ENCODE peak calls at places on chromosomes 16 and 17, in nine cellular contexts. G, I, U, X, Z, T, J, C and S are unnamed samples.

GRCh38 chr17:46894476-46895151 is 28.3 kb upstream of the GOSR2 start:
- DNase-seq in C (no peak), I (no peak), U (no peak), T (no peak), X (peak; percentile 45), G (no peak), J (no peak), Z (peak; percentile 39), S (no peak)

GRCh38 chr16:57621521-57622268 is 6.7 kb upstream of the ADGRG1 start:
- DNase-seq in G (peak; percentile 9), I (peak; percentile 46), X (no peak), U (no peak), T (no peak), Z (no peak), C (peak; percentile 74), J (no peak), S (no peak)

GRCh38 chr17:56699186-56699895 is 105.8 kb downstream of the NOG start:
- DNase-seq in U (peak; percentile 20), I (peak; percentile 58), G (peak; percentile 99), X (peak; percentile 80), Z (peak; percentile 88), J (peak; percentile 58), T (peak; percentile 32), C (peak; percentile 99), S (peak; percentile 11)

GRCh38 chr16:13070268-13070667 is 168.9 kb downstream of the SHISA9 start:
- DNase-seq in X (peak; percentile 98), G (no peak), T (no peak), J (no peak), I (no peak), C (peak; percentile 9), Z (peak; percentile 93), U (no peak), S (no peak)

GRCh38 chr16:88965411-88965810 is 11.6 kb downstream of the CBFA2T3 start:
- DNase-seq in I (peak; percentile 30), X (no peak), J (no peak), U (no peak), G (no peak), T (no peak), C (no peak), Z (no peak), S (no peak)

GRCh38 chr16:2912330-2913199 is 834 bp downstream of the FLYWCH1 start:
- DNase-seq in T (peak; percentile 33), C (peak; percentile 44), I (no peak), U (peak; percentile 41), J (no peak), G (peak; percentile 84), X (peak; percentile 56), Z (peak; percentile 58), S (peak; percentile 27)

GRCh38 chr17:19421926-19422325 is 10.9 kb downstream of the RNF112 start:
- DNase-seq in I (no peak), C (no peak), U (no peak), J (no peak), X (no peak), Z (no peak), G (no peak), T (no peak), S (no peak)

GRCh38 chr16:89697161-89697615 is 4.3 kb downstream of the SPATA2L start:
- DNase-seq in J (no peak), C (no peak), U (no peak), G (no peak), X (no peak), Z (no peak), T (no peak), I (peak; percentile 50), S (no peak)

GRCh38 chr17:79650283-79650682 is 39.4 kb upstream of the RBFOX3 start:
- DNase-seq in U (no peak), I (no peak), T (peak; percentile 10), G (no peak), C (no peak), J (no peak), Z (no peak), X (no peak), S (no peak)

GRCh38 chr17:63774141-63774981 is at the start of gene DDX42:
- DNase-seq in Z (peak; percentile 95), I (peak; percentile 91), J (peak; percentile 91), U (peak; percentile 89), T (peak; percentile 91), G (peak; percentile 79), X (peak; percentile 94), C (no peak), S (peak; percentile 90)

GRCh38 chr16:17416461-17417221 is 54.1 kb downstream of the XYLT1 start:
- DNase-seq in G (peak; percentile 67), U (no peak), I (peak; percentile 63), T (no peak), X (peak; percentile 78), C (no peak), J (peak; percentile 32), Z (no peak), S (no peak)

GRCh38 chr17:73166731-73167581 is 2.1 kb downstream of the SSTR2 start:
- DNase-seq in J (no peak), C (no peak), Z (no peak), G (peak; percentile 23), T (no peak), U (no peak), I (no peak), X (no peak), S (no peak)

GRCh38 chr17:51636291-51636690 is 375.9 kb downstream of the UTP18 start:
- DNase-seq in C (no peak), J (no peak), X (peak; percentile 64), U (no peak), Z (peak; percentile 11), G (no peak), T (no peak), I (no peak), S (no peak)

GRCh38 chr17:45073414-45074070 is 12.4 kb downstream of the NMT1 start:
- DNase-seq in C (no peak), J (no peak), X (no peak), Z (no peak), U (peak; percentile 41), G (peak; percentile 81), T (no peak), I (no peak), S (no peak)

GRCh38 chr17:60086822-60087591 is 8.3 kb upstream of the HEATR6 start:
- DNase-seq in Z (no peak), I (peak; percentile 78), U (no peak), X (no peak), G (peak; percentile 88), J (peak; percentile 54), T (no peak), C (no peak), S (no peak)

GRCh38 chr17:80441133-80441578 is 26.2 kb downstream of the ENDOV start:
- DNase-seq in X (peak; percentile 89), U (no peak), G (peak; percentile 51), I (no peak), Z (peak; percentile 92), T (no peak), J (no peak), C (no peak), S (peak; percentile 51)

GRCh38 chr16:2082171-2082982 is 34.6 kb downstream of the TSC2 start:
- DNase-seq in J (no peak), T (peak; percentile 90), U (peak; percentile 70), G (no peak), Z (no peak), C (peak; percentile 82), X (no peak), I (no peak), S (peak; percentile 34)

GRCh38 chr16:17149904-17150483 is 320.8 kb downstream of the XYLT1 start:
- DNase-seq in Z (peak; percentile 77), U (no peak), G (peak; percentile 12), J (no peak), T (no peak), I (no peak), X (peak; percentile 52), C (no peak), S (no peak)

GRCh38 chr17:28405632-28406477 is at the start of gene SLC46A1:
- DNase-seq in J (peak; percentile 66), X (peak; percentile 85), T (peak; percentile 65), C (peak; percentile 23), U (peak; percentile 61), I (peak; percentile 83), Z (peak; percentile 68), G (peak; percentile 67), S (peak; percentile 70)

GRCh38 chr16:85781685-85782370 is 17.5 kb downstream of the EMC8 start:
- DNase-seq in C (no peak), I (peak; percentile 67), Z (no peak), U (peak; percentile 27), G (peak; percentile 65), X (no peak), J (no peak), T (peak; percentile 85), S (peak; percentile 66)
- H3K27ac ChIP-seq in C (no peak overlapping the region), I (no peak overlapping the region), Z (no peak overlapping the region), U (no peak overlapping the region), G (no peak overlapping the region), X (peak overlapping the region; percentile 32), J (no peak overlapping the region), T (peak overlapping the region; percentile 4), S (no peak overlapping the region)

GRCh38 chr17:49997256-49997735 is 2.3 kb upstream of the DLX3 start:
- DNase-seq in X (peak; percentile 11), C (no peak), T (no peak), G (no peak), U (no peak), J (no peak), I (no peak), Z (no peak), S (no peak)
- H3K27me3 ChIP-seq in X (peaks cover 95% of the 10 kb centered on the region), C (no peaks in the 10 kb centered on the region), T (peaks cover 12% of the 10 kb centered on the region), G (peaks cover 34% of the 10 kb centered on the region), U (peaks cover 34% of the 10 kb centered on the region), J (no peaks in the 10 kb centered on the region), I (peaks cover 90% of the 10 kb centered on the region), Z (peaks cover 92% of the 10 kb centered on the region), S (peaks cover 95% of the 10 kb centered on the region)

GRCh38 chr17:2685696-2686095 is 25.9 kb downstream of the CLUH start:
- DNase-seq in I (no peak), G (no peak), U (no peak), X (no peak), Z (no peak), J (no peak), C (no peak), T (no peak), S (no peak)
- H3K27ac ChIP-seq in I (no peak overlapping the region), G (no peak overlapping the region), U (no peak overlapping the region), X (no peak overlapping the region), Z (peak overlapping the region; percentile 70), J (no peak overlapping the region), C (no peak overlapping the region), T (no peak overlapping the region), S (peak overlapping the region; percentile 52)

GRCh38 chr17:16459271-16459670 is 32.7 kb downstream of the LRRC75A start:
- DNase-seq in T (no peak), Z (no peak), J (no peak), X (no peak), U (no peak), G (no peak), I (no peak), C (no peak), S (no peak)

GRCh38 chr17:16453493-16453851 is 38.1 kb downstream of the TRPV2 start:
- DNase-seq in X (no peak), C (no peak), J (no peak), U (no peak), T (no peak), Z (no peak), G (no peak), I (no peak), S (no peak)

GRCh38 chr17:16455997-16456769 is 35.8 kb downstream of the LRRC75A start:
- DNase-seq in T (no peak), Z (no peak), X (no peak), C (no peak), G (no peak), J (no peak), I (no peak), U (no peak), S (no peak)

GRCh38 chr17:16459850-16460550 is 32.0 kb downstream of the LRRC75A start:
- DNase-seq in J (no peak), T (no peak), X (peak; percentile 81), G (no peak), I (no peak), U (no peak), Z (peak; percentile 30), C (peak; percentile 47), S (no peak)

GRCh38 chr17:16456770-16457316 is 35.1 kb downstream of the LRRC75A start:
- DNase-seq in G (no peak), C (no peak), T (no peak), X (no peak), I (no peak), U (no peak), Z (peak; percentile 37), J (no peak), S (no peak)
- H3K27me3 ChIP-seq in G (no peaks in the 10 kb centered on the region), C (no peaks in the 10 kb centered on the region), T (no peaks in the 10 kb centered on the region), X (no peaks in the 10 kb centered on the region), I (no peaks in the 10 kb centered on the region), U (no peaks in the 10 kb centered on the region), Z (no peaks in the 10 kb centered on the region), J (no peaks in the 10 kb centered on the region), S (no peaks in the 10 kb centered on the region)